ENCODE peak calls at places on chromosomes 13 and 19, in nine cellular contexts. J is mammary epithelial cell, Q is fibroblast of the aortic adventitia, D is Calu3, F is keratinocyte, S is cardiac muscle cell, P is H9, V is progenitor cell of endocrine pancreas, K is left ventricle myocardium inferior. Y is an unnamed sample.

GRCh38 chr13:49791214-49791752 is 1.2 kb downstream of the KPNA3 start:
- DNase-seq in J (peak), Q (peak), D (no peak), F (no peak), S (peak), P (no peak), V (no peak), K (no peak), Y (no peak)

GRCh38 chr13:50700664-50701266 is 142.7 kb downstream of the DLEU7 start:
- DNase-seq in J (no peak), Q (no peak), D (no peak), F (no peak), S (no peak), P (no peak), V (no peak), K (no peak), Y (no peak)

GRCh38 chr19:39032164-39032918 is at the start of gene FBXO27:
- DNase-seq in J (no peak), Q (no peak), D (peak), F (no peak), S (peak), P (peak), V (peak), K (peak), Y (no peak)

GRCh38 chr19:55373993-55374757 is 2.5 kb upstream of the TMEM190 start:
- DNase-seq in J (no peak), Q (peak), D (no peak), F (no peak), S (no peak), P (no peak), V (no peak), K (no peak), Y (no peak)

GRCh38 chr19:6828306-6828697 is 55.8 kb downstream of the VAV1 start:
- DNase-seq in J (peak), Q (no peak), D (peak), F (no peak), S (no peak), P (peak), V (no peak), K (no peak), Y (no peak)

GRCh38 chr13:27408074-27408473 is 16.3 kb upstream of the GTF3A start:
- DNase-seq in J (no peak), Q (no peak), D (no peak), F (no peak), S (peak), P (no peak), V (no peak), K (no peak), Y (no peak)

GRCh38 chr13:111534646-111535461 is 214.4 kb downstream of the TEX29 start:
- DNase-seq in J (no peak), Q (no peak), D (no peak), F (no peak), S (peak), P (peak), V (no peak), K (no peak), Y (no peak)

GRCh38 chr19:2127758-2128157 is 23.6 kb downstream of the AP3D1 start:
- DNase-seq in J (no peak), Q (no peak), D (no peak), F (no peak), S (no peak), P (no peak), V (no peak), K (peak), Y (no peak)

GRCh38 chr19:11780431-11781020 is 13.7 kb downstream of the ZNF441 start:
- DNase-seq in J (no peak), Q (no peak), D (no peak), F (no peak), S (no peak), P (no peak), V (no peak), K (no peak), Y (no peak)

GRCh38 chr19:15161028-15161984 is 39.5 kb downstream of the NOTCH3 start:
- DNase-seq in J (no peak), Q (peak), D (peak), F (no peak), S (no peak), P (no peak), V (no peak), K (no peak), Y (no peak)

GRCh38 chr19:5631511-5632240 is 8.8 kb downstream of the SAFB start:
- DNase-seq in J (no peak), Q (peak), D (no peak), F (no peak), S (no peak), P (no peak), V (no peak), K (no peak), Y (no peak)

GRCh38 chr19:50725218-50725931 is 2.2 kb downstream of the CLEC11A start:
- DNase-seq in J (no peak), Q (no peak), D (no peak), F (no peak), S (no peak), P (no peak), V (no peak), K (no peak), Y (no peak)

GRCh38 chr13:65470781-65471180 is 1759.4 kb downstream of the PCDH9 start:
- DNase-seq in J (no peak), Q (peak), D (no peak), F (no peak), S (no peak), P (no peak), V (no peak), K (no peak), Y (no peak)

GRCh38 chr13:105518086-105518485 is 1017.4 kb downstream of the EFNB2 start:
- DNase-seq in J (no peak), Q (no peak), D (no peak), F (no peak), S (no peak), P (no peak), V (no peak), K (no peak), Y (no peak)

GRCh38 chr19:58274771-58275199 is 4.0 kb upstream of the ZNF8 start:
- DNase-seq in J (peak), Q (no peak), D (no peak), F (no peak), S (no peak), P (no peak), V (no peak), K (no peak), Y (no peak)

GRCh38 chr13:31905896-31906295 is 125.7 kb upstream of the FRY start:
- DNase-seq in J (no peak), Q (no peak), D (no peak), F (no peak), S (no peak), P (no peak), V (no peak), K (no peak), Y (no peak)

GRCh38 chr19:46958542-46958941 is 61.1 kb upstream of the NPAS1 start:
- DNase-seq in J (no peak), Q (peak), D (no peak), F (no peak), S (no peak), P (no peak), V (no peak), K (no peak), Y (no peak)

GRCh38 chr19:18322318-18322758 is 538 bp downstream of the LSM4 start:
- DNase-seq in J (no peak), Q (peak), D (peak), F (peak), S (peak), P (no peak), V (no peak), K (peak), Y (no peak)

GRCh38 chr19:6021878-6022569 is 44.1 kb upstream of the RANBP3 start:
- DNase-seq in J (peak), Q (peak), D (peak), F (no peak), S (peak), P (peak), V (peak), K (peak), Y (peak)

GRCh38 chr13:58876473-58876872 is 1244.9 kb downstream of the PCDH17 start:
- DNase-seq in J (no peak), Q (no peak), D (no peak), F (no peak), S (no peak), P (no peak), V (no peak), K (no peak), Y (no peak)

GRCh38 chr19:17348700-17349099 is 11.3 kb downstream of the GTPBP3 start:
- DNase-seq in J (peak), Q (peak), D (peak), F (no peak), S (no peak), P (peak), V (no peak), K (peak), Y (no peak)

GRCh38 chr13:26679411-26679810 is 81.2 kb downstream of the GPR12 start:
- DNase-seq in J (peak), Q (peak), D (no peak), F (no peak), S (no peak), P (no peak), V (no peak), K (no peak), Y (no peak)

GRCh38 chr19:44948763-44949374 is 3.0 kb downstream of the APOC2 start:
- DNase-seq in J (no peak), Q (no peak), D (no peak), F (no peak), S (no peak), P (no peak), V (no peak), K (no peak), Y (no peak)

GRCh38 chr13:51825681-51826254 is 19.2 kb downstream of the TMEM272 start:
- DNase-seq in J (no peak), Q (no peak), D (no peak), F (no peak), S (no peak), P (no peak), V (no peak), K (no peak), Y (no peak)

GRCh38 chr13:25378528-25378927 is 6.8 kb downstream of the ATP8A2 start:
- DNase-seq in J (no peak), Q (no peak), D (no peak), F (no peak), S (no peak), P (no peak), V (no peak), K (no peak), Y (no peak)

GRCh38 chr13:96678801-96679200 is 315.5 kb downstream of the OXGR1 start:
- DNase-seq in J (no peak), Q (no peak), D (no peak), F (no peak), S (no peak), P (no peak), V (no peak), K (no peak), Y (no peak)

GRCh38 chr13:96673825-96674224 is 320.5 kb downstream of the OXGR1 start:
- DNase-seq in J (no peak), Q (no peak), D (no peak), F (no peak), S (no peak), P (no peak), V (no peak), K (no peak), Y (no peak)

GRCh38 chr13:96672016-96672415 is 322.3 kb downstream of the OXGR1 start:
- DNase-seq in J (peak), Q (no peak), D (no peak), F (no peak), S (no peak), P (no peak), V (no peak), K (no peak), Y (no peak)

GRCh38 chr13:96680898-96681297 is 313.4 kb downstream of the OXGR1 start:
- DNase-seq in J (no peak), Q (no peak), D (no peak), F (no peak), S (no peak), P (no peak), V (no peak), K (no peak), Y (no peak)

GRCh38 chr13:96677029-96677428 is 317.2 kb downstream of the OXGR1 start:
- DNase-seq in J (no peak), Q (no peak), D (no peak), F (no peak), S (no peak), P (no peak), V (no peak), K (no peak), Y (no peak)
- TF ChIP-seq CTCF in J (no peak), Q (no peak), D (no peak), F (no peak), S (no peak), P (no peak), V (no peak), K (no peak), Y (no peak)

GRCh38 chr13:28531956-28532225 is 37.0 kb upstream of the FLT1 start:
- DNase-seq in J (no peak), Q (no peak), D (no peak), F (no peak), S (no peak), P (no peak), V (no peak), K (no peak), Y (no peak)
- TF ChIP-seq CTCF in J (no peak), Q (no peak), D (no peak), F (no peak), S (no peak), P (no peak), V (no peak), K (no peak), Y (no peak)

GRCh38 chr13:77477299-77477848 is 58.1 kb upstream of the SCEL start:
- DNase-seq in J (no peak), Q (no peak), D (no peak), F (no peak), S (no peak), P (no peak), V (no peak), K (no peak), Y (no peak)

GRCh38 chr13:77479326-77479725 is 56.2 kb upstream of the SCEL start:
- DNase-seq in J (no peak), Q (no peak), D (no peak), F (no peak), S (no peak), P (no peak), V (no peak), K (no peak), Y (no peak)

GRCh38 chr13:77480071-77480470 is 55.4 kb upstream of the SCEL start:
- DNase-seq in J (no peak), Q (no peak), D (no peak), F (no peak), S (no peak), P (no peak), V (no peak), K (no peak), Y (no peak)

GRCh38 chr13:77476456-77476855 is 59.0 kb upstream of the SCEL start:
- DNase-seq in J (no peak), Q (no peak), D (no peak), F (no peak), S (no peak), P (no peak), V (no peak), K (no peak), Y (no peak)

DNA sequence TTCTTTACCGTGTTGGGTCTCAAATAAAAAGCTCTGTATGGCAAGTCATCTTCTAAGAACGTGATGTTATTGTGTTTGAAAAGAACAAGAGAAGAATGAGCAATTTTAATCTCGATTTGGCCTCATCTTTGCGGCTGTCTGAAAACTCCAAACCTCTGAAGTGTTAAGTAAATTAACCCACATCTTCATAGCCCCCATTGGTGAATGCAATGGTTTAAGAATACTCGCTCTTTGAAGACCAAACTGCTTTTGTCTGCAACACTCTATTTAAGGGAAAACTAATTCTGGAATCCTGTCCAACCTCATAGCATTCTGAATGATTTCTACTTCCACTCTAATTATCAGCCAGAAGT is 56.9 kb upstream of the SCEL start:
- DNase-seq in J (no peak), Q (no peak), D (no peak), F (no peak), S (no peak), P (no peak), V (no peak), K (no peak), Y (no peak)
- TF ChIP-seq CTCF in J (no peak), Q (no peak), D (no peak), F (no peak), S (no peak), P (no peak), V (peak), K (no peak), Y (peak)

GRCh38 chr13:45468676-45469075 is 3.9 kb downstream of the COG3 start:
- DNase-seq in J (peak), Q (no peak), D (no peak), F (no peak), S (no peak), P (no peak), V (no peak), K (no peak), Y (no peak)

GRCh38 chr13:45464141-45464686 is 525 bp upstream of the COG3 start:
- DNase-seq in J (no peak), Q (no peak), D (no peak), F (no peak), S (no peak), P (no peak), V (no peak), K (no peak), Y (no peak)

GRCh38 chr13:45466359-45466758 is 1.6 kb downstream of the COG3 start:
- DNase-seq in J (no peak), Q (no peak), D (no peak), F (no peak), S (no peak), P (no peak), V (no peak), K (no peak), Y (no peak)

GRCh38 chr13:45464687-45465453 is at the start of gene COG3:
- DNase-seq in J (peak), Q (peak), D (peak), F (no peak), S (peak), P (peak), V (peak), K (peak), Y (peak)
- TF ChIP-seq CTCF in J (peak), Q (peak), D (no peak), F (peak), S (peak), P (peak), V (peak), K (no peak), Y (peak)

DNA sequence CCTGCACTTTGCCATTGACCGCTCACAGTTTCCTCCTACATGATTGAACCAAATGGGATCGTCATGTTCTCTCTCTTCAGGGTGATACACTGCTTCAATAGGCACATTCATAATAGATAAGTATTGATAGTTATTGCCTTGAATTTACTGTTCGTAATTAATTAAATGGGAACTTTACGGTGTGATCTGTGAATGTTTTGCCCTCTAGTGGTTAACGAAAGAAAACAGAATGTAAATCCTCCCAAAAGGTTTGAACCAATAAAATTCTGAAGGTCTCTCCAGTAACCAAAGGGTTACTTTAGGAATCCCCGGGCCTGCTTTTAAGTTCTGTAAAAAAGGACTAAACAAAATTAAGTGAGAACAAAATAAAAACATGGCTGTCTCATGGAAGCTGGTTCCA is 389.3 kb downstream of the DACH1 start:
- DNase-seq in J (no peak), Q (no peak), D (no peak), F (no peak), S (no peak), P (no peak), V (no peak), K (no peak), Y (no peak)
- TF ChIP-seq CTCF in J (peak), Q (no peak), D (no peak), F (peak), S (peak), P (peak), V (peak), K (peak), Y (no peak)

GRCh38 chr13:46728777-46729176 is 68.2 kb downstream of the ESD start:
- DNase-seq in J (peak), Q (no peak), D (no peak), F (no peak), S (no peak), P (no peak), V (no peak), K (no peak), Y (no peak)
- TF ChIP-seq CTCF in J (no peak), Q (no peak), D (no peak), F (no peak), S (no peak), P (peak), V (no peak), K (no peak), Y (peak)

DNA sequence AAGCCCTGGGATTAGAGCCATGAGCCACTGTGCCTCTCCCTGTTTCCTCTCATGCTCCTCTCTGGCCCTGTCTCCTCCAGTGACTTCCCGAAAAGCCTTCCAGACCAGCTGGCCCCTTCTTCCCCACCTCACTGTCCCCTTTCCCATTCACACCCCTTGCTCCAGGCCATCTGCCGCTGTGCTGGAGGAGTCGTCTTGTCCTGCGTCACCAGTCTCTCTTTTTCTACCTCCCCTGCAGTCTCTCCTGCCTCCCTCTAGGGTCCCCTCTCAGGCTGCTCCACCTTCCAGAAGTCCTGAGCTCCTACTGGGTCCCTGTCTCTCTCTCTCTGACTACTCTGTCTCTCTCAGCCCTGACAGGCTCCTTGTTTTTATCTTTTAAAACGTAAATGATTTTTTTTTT is 5.3 kb upstream of the FFAR1 start:
- DNase-seq in J (no peak), Q (no peak), D (no peak), F (no peak), S (no peak), P (no peak), V (no peak), K (no peak), Y (no peak)
- TF ChIP-seq CTCF in J (no peak), Q (no peak), D (no peak), F (no peak), S (no peak), P (no peak), V (no peak), K (no peak), Y (no peak)

Y was measured in natural killer cell.